ENCODE peak calls at places on chromosomes 1 and 21, in six cellular contexts. X is hepatocyte, Q is endothelial cell of umbilical vein, F is PC-3, Z is DND-41, E is astrocyte. P is an unnamed sample.

GRCh38 chr1:201737350-201738060 is 91.5 kb upstream of the IPO9 start:
- DNase-seq in X (peak), Q (no peak), F (no peak), Z (no peak), E (peak), P (peak)

GRCh38 chr1:52738863-52739406 is 12.7 kb downstream of the ZYG11B start:
- DNase-seq in X (no peak), Q (no peak), F (no peak), Z (no peak), E (no peak), P (no peak)

GRCh38 chr1:204190212-204191211 is 5.8 kb downstream of the KISS1 start:
- DNase-seq in X (peak), Q (peak), F (peak), Z (peak), E (peak), P (peak)

GRCh38 chr1:60290393-60290792 is 216.8 kb upstream of the C1orf87 start:
- DNase-seq in X (no peak), Q (no peak), F (no peak), Z (no peak), E (no peak), P (no peak)

GRCh38 chr1:67339623-67340343 is 32.1 kb downstream of the IL12RB2 start:
- DNase-seq in X (peak), Q (no peak), F (peak), Z (no peak), E (peak), P (peak)

GRCh38 chr1:202154766-202155477 is 5.5 kb downstream of the PTPN7 start:
- DNase-seq in X (peak), Q (peak), F (peak), Z (peak), E (peak), P (peak)

GRCh38 chr1:88466899-88467580 is 217.0 kb upstream of the PKN2 start:
- DNase-seq in X (no peak), Q (no peak), F (no peak), Z (no peak), E (no peak), P (no peak)

GRCh38 chr1:29569971-29570634 is 333.8 kb downstream of the PTPRU start:
- DNase-seq in X (peak), Q (no peak), F (peak), Z (no peak), E (peak), P (peak)

GRCh38 chr1:30952098-30952497 is 43.5 kb upstream of the SDC3 start:
- DNase-seq in X (no peak), Q (no peak), F (no peak), Z (no peak), E (no peak), P (no peak)

GRCh38 chr1:203048555-203049051 is 22.3 kb downstream of the PPFIA4 start:
- DNase-seq in X (peak), Q (no peak), F (no peak), Z (no peak), E (no peak), P (no peak)

GRCh38 chr21:45779226-45779625 is 135.7 kb downstream of the PCBP3 start:
- DNase-seq in X (no peak), Q (no peak), F (no peak), Z (no peak), E (no peak), P (no peak)

DNA sequence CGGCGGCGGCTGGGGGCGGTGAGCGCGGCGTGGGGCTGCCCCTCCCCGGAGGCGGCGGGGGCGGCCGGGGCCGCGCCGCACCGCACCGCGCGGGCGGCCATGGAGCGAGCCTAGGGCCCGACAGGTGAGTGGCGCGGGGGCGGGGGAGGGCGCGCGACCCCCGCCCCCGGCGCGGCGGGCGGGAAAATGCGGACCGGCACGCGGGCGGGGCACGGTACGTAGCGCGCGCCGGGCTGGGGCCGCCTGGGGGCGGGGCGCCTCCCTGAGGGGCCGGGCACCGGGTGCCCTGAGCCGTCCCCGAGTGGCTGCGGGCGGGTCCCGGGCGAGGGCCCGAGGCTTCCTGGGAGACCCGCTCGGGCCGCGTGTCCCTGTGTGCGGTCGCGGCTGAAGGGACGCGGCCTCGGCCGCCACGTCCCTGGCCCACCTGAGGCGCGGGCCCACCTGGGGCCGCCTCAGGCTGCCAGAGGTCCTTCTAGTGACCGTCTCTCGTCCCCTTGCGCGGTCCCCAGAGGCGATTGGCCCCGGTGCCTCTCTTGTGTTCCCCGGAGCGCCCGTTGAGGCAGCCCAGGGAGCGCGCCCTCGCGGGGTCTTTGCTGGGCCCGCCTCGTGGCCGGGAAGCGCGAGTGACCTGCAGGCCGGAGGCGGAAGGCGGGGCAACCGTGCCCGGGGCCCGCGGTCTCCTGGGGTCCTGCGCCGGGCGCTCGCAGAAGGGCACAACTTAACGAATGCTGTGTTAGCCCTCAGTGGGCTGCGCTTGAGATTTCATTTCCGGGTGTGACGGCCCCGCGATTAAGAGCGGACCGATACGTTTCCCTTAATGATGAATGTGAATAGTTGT is 500 bp downstream of the FAM20B start:
- DNase-seq in X (peak), Q (peak), F (peak), Z (peak), E (peak), P (peak)
- TF ChIP-seq EZH2 in X (no peak), Q (no peak), F (no peak), Z (no peak), E (no peak), P (no peak)

GRCh38 chr21:33936221-33937038 is 20.8 kb upstream of the ATP5PO start:
- DNase-seq in X (no peak), Q (no peak), F (no peak), Z (peak), E (no peak), P (peak)

GRCh38 chr21:33938381-33938780 is 22.8 kb upstream of the ATP5PO start:
- DNase-seq in X (no peak), Q (no peak), F (no peak), Z (no peak), E (no peak), P (no peak)

GRCh38 chr21:33937931-33938339 is 22.3 kb upstream of the ATP5PO start:
- DNase-seq in X (no peak), Q (no peak), F (no peak), Z (no peak), E (no peak), P (no peak)

GRCh38 chr21:33939224-33939623 is 23.6 kb upstream of the ATP5PO start:
- DNase-seq in X (no peak), Q (no peak), F (no peak), Z (no peak), E (no peak), P (no peak)

GRCh38 chr21:33937146-33937545 is 21.5 kb upstream of the ATP5PO start:
- DNase-seq in X (no peak), Q (no peak), F (no peak), Z (no peak), E (no peak), P (no peak)
- H3K4me3 ChIP-seq in X (no peak), Q (no peak), F (no peak), Z (no peak), E (no peak), P (no peak)

GRCh38 chr1:40966411-40966810 is 13.1 kb upstream of the CTPS1 start:
- DNase-seq in X (no peak), Q (no peak), F (no peak), Z (no peak), E (no peak), P (no peak)

DNA sequence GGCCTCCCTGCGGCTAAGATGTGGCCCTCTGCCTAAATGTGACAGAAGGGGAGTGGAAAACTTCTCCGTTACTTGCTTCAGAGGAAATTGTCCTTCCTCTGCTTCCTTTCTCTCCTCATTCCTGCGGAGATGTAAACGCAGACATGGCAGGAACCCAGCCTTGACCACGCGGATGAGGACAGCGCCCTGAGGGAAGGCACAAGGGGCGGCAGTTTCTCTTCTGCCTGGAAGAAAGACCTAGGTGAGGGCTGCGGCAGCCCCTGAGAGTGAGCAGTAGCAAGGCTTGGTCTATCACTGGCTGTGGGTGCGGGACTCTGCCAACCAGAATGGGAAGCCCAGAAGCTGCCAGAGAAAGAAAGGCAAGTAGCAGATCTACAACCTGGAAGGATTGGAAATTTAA is 14.0 kb upstream of the CTPS1 start:
- DNase-seq in X (no peak), Q (no peak), F (no peak), Z (no peak), E (no peak), P (no peak)
- H2AFZ ChIP-seq in X (no peak), Q (peak), F (no peak), Z (no peak), E (peak), P (no peak)

GRCh38 chr1:47709302-47710074 is 271.6 kb downstream of the FOXD2 start:
- DNase-seq in X (peak), Q (no peak), F (no peak), Z (no peak), E (no peak), P (peak)

GRCh38 chr1:47708658-47709301 is 270.9 kb downstream of the FOXD2 start:
- DNase-seq in X (peak), Q (no peak), F (no peak), Z (no peak), E (no peak), P (peak)

GRCh38 chr1:47710075-47711071 is 272.5 kb downstream of the FOXD2 start:
- DNase-seq in X (peak), Q (peak), F (peak), Z (no peak), E (no peak), P (peak)

GRCh38 chr1:47705517-47706130 is 267.8 kb downstream of the FOXD2 start:
- DNase-seq in X (no peak), Q (no peak), F (no peak), Z (no peak), E (no peak), P (peak)

DNA sequence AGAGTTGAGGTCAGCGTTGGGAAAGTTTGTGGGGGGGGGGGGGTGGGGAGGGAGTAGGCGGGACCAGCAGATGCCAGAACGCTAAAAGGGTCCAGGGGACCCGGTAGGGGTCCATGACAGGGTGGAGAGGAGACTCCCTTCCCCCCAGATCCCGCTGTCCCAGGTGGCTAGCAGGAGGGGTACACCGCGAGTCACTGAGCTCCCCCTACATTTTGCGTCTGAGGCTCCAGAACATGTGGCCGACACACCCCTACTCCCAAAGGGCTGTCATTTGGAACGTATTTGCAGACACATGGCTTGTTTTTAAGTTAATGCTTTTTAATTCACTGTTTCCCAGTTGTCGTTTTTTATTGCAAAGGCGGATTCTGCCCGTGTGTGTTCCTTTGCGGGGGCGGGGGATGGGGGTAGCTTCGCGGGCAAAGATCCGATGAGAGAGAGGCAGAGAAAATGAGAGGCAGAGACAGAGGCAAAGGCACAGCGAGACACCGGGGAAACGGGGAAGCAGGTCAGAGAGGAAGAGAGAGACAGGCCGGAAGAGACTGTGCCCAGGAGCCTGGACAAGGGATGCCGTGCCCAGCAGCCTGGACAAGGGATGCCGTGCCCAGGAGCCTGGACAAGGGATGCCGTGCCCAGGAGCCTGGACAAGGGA is 270.2 kb downstream of the FOXD2 start:
- DNase-seq in X (no peak), Q (no peak), F (no peak), Z (no peak), E (no peak), P (peak)
- TF ChIP-seq EZH2 in X (no peak), Q (no peak), F (no peak), Z (no peak), E (peak), P (peak)

GRCh38 chr1:4657244-4657789 is 2.9 kb downstream of the AJAP1 start:
- DNase-seq in X (no peak), Q (no peak), F (no peak), Z (no peak), E (no peak), P (no peak)

GRCh38 chr1:4656533-4657140 is 2.2 kb downstream of the AJAP1 start:
- DNase-seq in X (no peak), Q (no peak), F (no peak), Z (no peak), E (no peak), P (no peak)

GRCh38 chr1:4653796-4654715 is at the start of gene AJAP1:
- DNase-seq in X (peak), Q (no peak), F (no peak), Z (no peak), E (no peak), P (no peak)

GRCh38 chr1:4654764-4655673 is 610 bp downstream of the AJAP1 start:
- DNase-seq in X (peak), Q (no peak), F (no peak), Z (no peak), E (no peak), P (peak)

GRCh38 chr1:4655674-4656532 is 1.5 kb downstream of the AJAP1 start:
- DNase-seq in X (peak), Q (no peak), F (peak), Z (peak), E (peak), P (peak)
- H3K4me3 ChIP-seq in X (no peak), Q (no peak), F (no peak), Z (no peak), E (no peak), P (no peak)

GRCh38 chr1:33712176-33712575 is 151.7 kb upstream of the HMGB4 start:
- DNase-seq in X (no peak), Q (no peak), F (no peak), Z (no peak), E (no peak), P (peak)
- H2AFZ ChIP-seq in X (no peak), Q (no peak), F (no peak), Z (no peak), E (no peak), P (no peak)

GRCh38 chr1:85311818-85312217 is 35.4 kb upstream of the BCL10 start:
- DNase-seq in X (no peak), Q (no peak), F (no peak), Z (no peak), E (no peak), P (no peak)

GRCh38 chr1:85307987-85308836 is 31.8 kb upstream of the BCL10 start:
- DNase-seq in X (peak), Q (peak), F (peak), Z (peak), E (peak), P (peak)

GRCh38 chr1:85313888-85314696 is 37.7 kb upstream of the BCL10 start:
- DNase-seq in X (no peak), Q (peak), F (peak), Z (no peak), E (peak), P (peak)

GRCh38 chr1:85306236-85306635 is 29.8 kb upstream of the BCL10 start:
- DNase-seq in X (no peak), Q (no peak), F (no peak), Z (no peak), E (no peak), P (no peak)

GRCh38 chr1:85308837-85309350 is 32.5 kb upstream of the BCL10 start:
- DNase-seq in X (no peak), Q (peak), F (no peak), Z (no peak), E (no peak), P (no peak)
- TF ChIP-seq EZH2 in X (no peak), Q (no peak), F (no peak), Z (no peak), E (no peak), P (no peak)

GRCh38 chr1:38833146-38833545 is 26.4 kb downstream of the RRAGC start:
- DNase-seq in X (no peak), Q (no peak), F (no peak), Z (no peak), E (no peak), P (no peak)

GRCh38 chr1:38829368-38829767 is 30.2 kb downstream of the RRAGC start:
- DNase-seq in X (no peak), Q (no peak), F (no peak), Z (no peak), E (no peak), P (no peak)

GRCh38 chr1:38835230-38835827 is 24.2 kb downstream of the RRAGC start:
- DNase-seq in X (peak), Q (peak), F (peak), Z (peak), E (peak), P (peak)

GRCh38 chr1:38834221-38834782 is 25.3 kb downstream of the RRAGC start:
- DNase-seq in X (no peak), Q (no peak), F (no peak), Z (no peak), E (no peak), P (no peak)

GRCh38 chr1:38831753-38832734 is 27.5 kb downstream of the RRAGC start:
- DNase-seq in X (no peak), Q (no peak), F (no peak), Z (no peak), E (no peak), P (peak)
- H3K4me3 ChIP-seq in X (no peak), Q (no peak), F (no peak), Z (no peak), E (no peak), P (no peak)

GRCh38 chr1:38005195-38006007 is at the start of gene FHL3:
- DNase-seq in X (peak), Q (peak), F (peak), Z (peak), E (peak), P (peak)

GRCh38 chr1:38009088-38009840 is 3.3 kb upstream of the UTP11 start:
- DNase-seq in X (peak), Q (peak), F (no peak), Z (peak), E (peak), P (peak)

GRCh38 chr1:38003261-38004250 is 1.8 kb downstream of the FHL3 start:
- DNase-seq in X (peak), Q (peak), F (no peak), Z (no peak), E (no peak), P (peak)

GRCh38 chr1:38004284-38005101 is 821 bp downstream of the FHL3 start:
- DNase-seq in X (no peak), Q (peak), F (no peak), Z (no peak), E (no peak), P (peak)

GRCh38 chr1:38006008-38006828 is 904 bp upstream of the FHL3 start:
- DNase-seq in X (no peak), Q (no peak), F (no peak), Z (no peak), E (no peak), P (no peak)
- H2AFZ ChIP-seq in X (peak), Q (no peak), F (peak), Z (peak), E (peak), P (peak)

DNA sequence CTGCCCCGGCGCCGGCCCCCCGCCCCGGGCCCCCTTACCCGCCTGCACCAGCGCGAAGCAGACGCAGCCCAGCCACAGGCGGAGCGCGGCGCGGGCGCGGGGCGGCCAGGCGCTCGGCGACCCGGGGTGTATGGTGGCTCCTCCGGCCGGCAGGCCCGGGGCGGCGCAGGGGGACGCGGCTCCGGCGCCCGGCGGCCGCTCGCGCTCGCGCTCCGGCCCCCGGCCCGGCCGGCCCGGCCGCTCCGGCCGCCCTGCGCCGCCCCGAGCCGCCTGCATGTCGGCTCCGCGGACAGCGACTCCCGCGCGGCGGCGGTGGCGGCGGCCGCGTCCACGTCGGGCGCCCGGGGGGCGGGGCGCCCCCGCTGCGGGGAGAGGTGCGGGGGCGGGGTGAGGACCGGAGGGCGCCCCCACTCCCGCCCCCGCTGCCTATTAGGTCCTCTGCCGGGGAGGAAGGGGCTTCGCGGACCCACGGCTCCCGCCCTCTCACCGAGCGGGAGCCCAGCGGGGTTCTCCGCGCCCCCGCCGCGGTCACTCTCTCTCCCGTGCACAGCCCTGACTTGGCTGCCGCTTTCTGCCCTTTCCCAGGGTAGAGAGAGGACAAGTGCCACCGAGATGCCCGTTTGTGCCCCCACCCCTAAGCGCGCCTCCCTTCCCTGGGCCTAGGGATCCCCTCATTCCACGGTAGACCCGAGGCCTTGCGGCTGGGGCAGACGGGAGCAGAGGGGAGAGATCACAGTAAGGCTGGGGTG is at the start of gene FNDC5:
- DNase-seq in X (peak), Q (no peak), F (no peak), Z (no peak), E (no peak), P (peak)
- TF ChIP-seq EZH2 in X (no peak), Q (no peak), F (peak), Z (no peak), E (peak), P (no peak)